ENCODE peak calls at places on chromosomes 2 and 18, in seven cellular contexts. L is astrocyte of the cerebellum, M is ovary, T is lower lobe of right lung, Y is coronary artery, O is PC-3, Q is type B pancreatic cell. W is an unnamed sample.

GRCh38 chr2:235052514-235053354 is 100.9 kb downstream of the SH3BP4 start:
- DNase-seq in L (no peak), M (no peak), T (no peak), Y (peak), O (no peak), Q (no peak), W (no peak)

GRCh38 chr2:226671177-226671676 is 128.4 kb downstream of the IRS1 start:
- DNase-seq in L (no peak), M (no peak), T (no peak), Y (no peak), O (peak), Q (no peak), W (no peak)

GRCh38 chr18:39527465-39527864 is 1961.9 kb upstream of the CELF4 start:
- DNase-seq in L (no peak), M (no peak), T (no peak), Y (no peak), O (no peak), Q (no peak), W (no peak)

GRCh38 chr2:163657257-163657656 is 78.6 kb downstream of the FIGN start:
- DNase-seq in L (no peak), M (no peak), T (no peak), Y (no peak), O (no peak), Q (no peak), W (no peak)

GRCh38 chr2:232632904-232633412 is 446 bp upstream of the EFHD1 start:
- DNase-seq in L (no peak), M (peak), T (no peak), Y (peak), O (peak), Q (no peak), W (peak)

GRCh38 chr18:52160652-52161051 is 179.3 kb upstream of the DCC start:
- DNase-seq in L (no peak), M (no peak), T (no peak), Y (no peak), O (peak), Q (no peak), W (no peak)

GRCh38 chr2:218878941-218879761 is 1.5 kb upstream of the WNT10A start:
- DNase-seq in L (no peak), M (no peak), T (no peak), Y (no peak), O (no peak), Q (no peak), W (no peak)

GRCh38 chr2:18479901-18480369 is 80.5 kb downstream of the RDH14 start:
- DNase-seq in L (no peak), M (no peak), T (no peak), Y (no peak), O (no peak), Q (no peak), W (peak)

DNA sequence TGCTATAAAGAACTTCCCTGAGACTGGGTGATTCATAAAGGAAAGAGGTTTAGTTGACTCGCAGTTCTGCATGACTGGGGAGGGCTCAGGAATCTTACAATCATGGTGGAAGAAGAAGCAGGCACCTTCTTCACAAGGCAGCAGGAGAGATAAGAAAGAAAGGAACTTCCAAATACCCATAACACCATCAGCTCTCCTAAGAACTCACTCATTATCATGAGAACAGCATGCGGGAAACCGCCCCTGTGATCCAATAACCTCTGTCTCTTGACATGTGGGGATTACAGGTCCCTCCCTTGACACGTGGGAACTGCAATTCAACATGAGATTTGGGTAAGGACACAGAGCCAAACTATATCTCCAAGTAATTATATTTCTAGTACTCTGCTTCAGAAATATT is 163.8 kb upstream of the CDH20 start:
- DNase-seq in L (no peak), M (no peak), T (no peak), Y (no peak), O (no peak), Q (no peak), W (no peak)
- TF ChIP-seq CTCF in L (no peak), M (no peak), T (no peak), Y (no peak), O (no peak), Q (no peak), W (no peak)

GRCh38 chr2:222677981-222678380 is 6.5 kb downstream of the MOGAT1 start:
- DNase-seq in L (no peak), M (no peak), T (no peak), Y (no peak), O (no peak), Q (no peak), W (no peak)
- TF ChIP-seq CTCF in L (peak), M (no peak), T (no peak), Y (no peak), O (no peak), Q (no peak), W (no peak)

DNA sequence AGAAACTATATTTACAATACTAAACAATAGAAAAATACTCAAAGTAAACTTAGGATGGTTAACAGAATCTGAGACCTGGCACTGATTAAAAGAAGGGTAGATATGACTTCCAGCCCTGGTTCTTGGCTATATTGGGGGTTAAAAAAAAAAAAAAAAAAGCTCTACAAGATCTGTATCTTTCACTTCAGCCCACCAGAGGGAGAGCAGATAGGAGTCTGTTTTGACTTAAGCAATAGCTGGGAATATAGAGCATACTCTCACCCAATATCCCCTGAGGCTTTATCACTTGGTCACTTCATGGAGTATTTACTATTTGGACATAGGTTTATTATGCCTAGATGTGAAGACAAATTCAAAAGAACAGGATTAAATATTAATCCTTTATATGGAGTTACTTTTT is 598.9 kb upstream of the LINC00305 start:
- DNase-seq in L (no peak), M (no peak), T (no peak), Y (no peak), O (no peak), Q (no peak), W (no peak)
- TF ChIP-seq CTCF in L (no peak), M (no peak), T (no peak), Y (no peak), O (no peak), Q (peak), W (no peak)

GRCh38 chr2:12321017-12321641 is 395.6 kb upstream of the TRIB2 start:
- DNase-seq in L (peak), M (peak), T (no peak), Y (peak), O (peak), Q (no peak), W (peak)
- TF ChIP-seq CTCF in L (peak), M (peak), T (no peak), Y (no peak), O (peak), Q (no peak), W (no peak)

W was measured in psoas muscle.